ENCODE peak calls at places on chromosomes 13 and 19, in five cellular contexts. F is T-helper 2 cell, I is fibroblast of gingiva, N is AG09309, J is iris pigment epithelial cell. C is an unnamed sample.

GRCh38 chr13:79477968-79478367 is 3.0 kb upstream of the NDFIP2 start:
- DNase-seq in F (no peak), I (no peak), N (no peak), J (no peak), C (no peak)

GRCh38 chr19:8323781-8324185 is 2.5 kb downstream of the RPS28 start:
- DNase-seq in F (no peak), I (no peak), N (no peak), J (no peak), C (no peak)

GRCh38 chr19:46945668-46946067 is 74.0 kb upstream of the NPAS1 start:
- DNase-seq in F (no peak), I (peak; percentile 49), N (no peak), J (no peak), C (no peak)

GRCh38 chr19:2087621-2088100 is 8.5 kb downstream of the MOB3A start:
- DNase-seq in F (no peak), I (no peak), N (no peak), J (no peak), C (no peak)

GRCh38 chr19:33402421-33403220 is 29.1 kb downstream of the CEBPG start:
- DNase-seq in F (no peak), I (no peak), N (no peak), J (no peak), C (no peak)

GRCh38 chr13:26095338-26095737 is 43.5 kb upstream of the SHISA2 start:
- DNase-seq in F (no peak), I (no peak), N (no peak), J (no peak), C (no peak)

GRCh38 chr13:65445340-65445739 is 1784.8 kb downstream of the PCDH9 start:
- DNase-seq in F (no peak), I (no peak), N (no peak), J (no peak), C (no peak)

GRCh38 chr13:111482126-111482525 is 161.7 kb downstream of the TEX29 start:
- DNase-seq in F (no peak), I (no peak), N (no peak), J (no peak), C (no peak)

C was measured in IMR-90.